ENCODE peak calls at places on chromosomes 13 and 19, in ten cellular contexts. One of them, this sample, is unnamed.
A peak's percentile ranks its signal among the peaks of the same experiment; 100 is the strongest.

GRCh38 chr19:10258080-10258710 is 6.2 kb downstream of the MRPL4 start:
- DNase-seq in A549: no peak
- DNase-seq in ovary: no peak
- DNase-seq in suprapubic skin: no peak
- DNase-seq in transverse colon: no peak
- DNase-seq in K562: no peak
- DNase-seq in SK-N-SH: no peak
- DNase-seq in sigmoid colon: no peak
- DNase-seq in GM12878: no peak
- DNase-seq in HepG2: no peak
- DNase-seq in this sample: no peak

GRCh38 chr19:10533656-10534386 is 9.9 kb upstream of the ATG4D start:
- DNase-seq in A549: peak; percentile 29
- DNase-seq in ovary: no peak
- DNase-seq in suprapubic skin: no peak
- DNase-seq in transverse colon: no peak
- DNase-seq in K562: no peak
- DNase-seq in SK-N-SH: no peak
- DNase-seq in sigmoid colon: no peak
- DNase-seq in GM12878: no peak
- DNase-seq in HepG2: no peak
- DNase-seq in this sample: no peak

GRCh38 chr19:12983091-12983490 is 12.2 kb upstream of the NFIX start:
- DNase-seq in A549: no peak
- DNase-seq in ovary: no peak
- DNase-seq in suprapubic skin: no peak
- DNase-seq in transverse colon: no peak
- DNase-seq in K562: no peak
- DNase-seq in SK-N-SH: no peak
- DNase-seq in sigmoid colon: no peak
- DNase-seq in GM12878: no peak
- DNase-seq in HepG2: no peak
- DNase-seq in this sample: no peak

GRCh38 chr13:80235559-80236296 is 105.2 kb downstream of the SPRY2 start:
- DNase-seq in A549: peak; percentile 22
- DNase-seq in ovary: no peak
- DNase-seq in suprapubic skin: no peak
- DNase-seq in transverse colon: peak; percentile 17
- DNase-seq in K562: no peak
- DNase-seq in SK-N-SH: no peak
- DNase-seq in sigmoid colon: no peak
- DNase-seq in GM12878: no peak
- DNase-seq in HepG2: no peak
- DNase-seq in this sample: no peak

GRCh38 chr13:80141114-80141849 is 199.6 kb downstream of the SPRY2 start:
- DNase-seq in A549: no peak
- DNase-seq in ovary: peak; percentile 63
- DNase-seq in suprapubic skin: no peak
- DNase-seq in transverse colon: no peak
- DNase-seq in K562: no peak
- DNase-seq in SK-N-SH: no peak
- DNase-seq in sigmoid colon: no peak
- DNase-seq in GM12878: no peak
- DNase-seq in HepG2: no peak
- DNase-seq in this sample: no peak

GRCh38 chr13:35470671-35471465 is 5.6 kb downstream of the MAB21L1 start:
- DNase-seq in A549: no peak
- DNase-seq in ovary: peak; percentile 39
- DNase-seq in suprapubic skin: peak; percentile 67
- DNase-seq in transverse colon: peak; percentile 9
- DNase-seq in K562: no peak
- DNase-seq in SK-N-SH: peak; percentile 80
- DNase-seq in sigmoid colon: peak; percentile 67
- DNase-seq in GM12878: no peak
- DNase-seq in HepG2: no peak
- DNase-seq in this sample: no peak

GRCh38 chr19:32287086-32287485 is 58.3 kb upstream of the ZNF507 start:
- DNase-seq in A549: no peak
- DNase-seq in ovary: no peak
- DNase-seq in suprapubic skin: no peak
- DNase-seq in transverse colon: no peak
- DNase-seq in K562: no peak
- DNase-seq in SK-N-SH: no peak
- DNase-seq in sigmoid colon: no peak
- DNase-seq in GM12878: no peak
- DNase-seq in HepG2: no peak
- DNase-seq in this sample: peak; percentile 83

GRCh38 chr19:55640043-55640576 is 692 bp upstream of the ZNF580 start:
- DNase-seq in A549: peak; percentile 49
- DNase-seq in ovary: peak; percentile 65
- DNase-seq in suprapubic skin: no peak
- DNase-seq in transverse colon: peak; percentile 73
- DNase-seq in K562: peak; percentile 64
- DNase-seq in SK-N-SH: peak; percentile 83
- DNase-seq in sigmoid colon: peak; percentile 83
- DNase-seq in GM12878: no peak
- DNase-seq in HepG2: no peak
- DNase-seq in this sample: no peak

GRCh38 chr13:98710521-98710920 is 42.0 kb downstream of the SLC15A1 start:
- DNase-seq in A549: no peak
- DNase-seq in ovary: no peak
- DNase-seq in suprapubic skin: no peak
- DNase-seq in transverse colon: no peak
- DNase-seq in K562: no peak
- DNase-seq in SK-N-SH: no peak
- DNase-seq in sigmoid colon: no peak
- DNase-seq in GM12878: no peak
- DNase-seq in HepG2: no peak
- DNase-seq in this sample: no peak

GRCh38 chr19:32097620-32098019 is 247.8 kb upstream of the ZNF507 start:
- DNase-seq in A549: no peak
- DNase-seq in ovary: no peak
- DNase-seq in suprapubic skin: no peak
- DNase-seq in transverse colon: no peak
- DNase-seq in K562: no peak
- DNase-seq in SK-N-SH: no peak
- DNase-seq in sigmoid colon: no peak
- DNase-seq in GM12878: no peak
- DNase-seq in HepG2: no peak
- DNase-seq in this sample: no peak

GRCh38 chr19:29505034-29505824 is 20.6 kb upstream of the VSTM2B start:
- DNase-seq in A549: no peak
- DNase-seq in ovary: no peak
- DNase-seq in suprapubic skin: no peak
- DNase-seq in transverse colon: no peak
- DNase-seq in K562: no peak
- DNase-seq in SK-N-SH: no peak
- DNase-seq in sigmoid colon: peak; percentile 65
- DNase-seq in GM12878: no peak
- DNase-seq in HepG2: no peak
- DNase-seq in this sample: no peak

GRCh38 chr13:97223711-97224461 is 1.8 kb downstream of the MBNL2 start:
- DNase-seq in A549: peak; percentile 53
- DNase-seq in ovary: peak; percentile 67
- DNase-seq in suprapubic skin: no peak
- DNase-seq in transverse colon: peak; percentile 55
- DNase-seq in K562: peak; percentile 35
- DNase-seq in SK-N-SH: no peak
- DNase-seq in sigmoid colon: peak; percentile 88
- DNase-seq in GM12878: no peak
- DNase-seq in HepG2: peak; percentile 64
- DNase-seq in this sample: no peak

GRCh38 chr19:16319466-16319865 is 5.2 kb upstream of the KLF2 start:
- DNase-seq in A549: no peak
- DNase-seq in ovary: no peak
- DNase-seq in suprapubic skin: no peak
- DNase-seq in transverse colon: no peak
- DNase-seq in K562: no peak
- DNase-seq in SK-N-SH: no peak
- DNase-seq in sigmoid colon: no peak
- DNase-seq in GM12878: no peak
- DNase-seq in HepG2: no peak
- DNase-seq in this sample: no peak

GRCh38 chr19:13163609-13164364 is 13.6 kb downstream of the IER2 start:
- DNase-seq in A549: peak; percentile 94
- DNase-seq in ovary: peak; percentile 78
- DNase-seq in suprapubic skin: peak; percentile 89
- DNase-seq in transverse colon: peak; percentile 80
- DNase-seq in K562: peak; percentile 63
- DNase-seq in SK-N-SH: peak; percentile 94
- DNase-seq in sigmoid colon: peak; percentile 90
- DNase-seq in GM12878: no peak
- DNase-seq in HepG2: peak; percentile 60
- DNase-seq in this sample: peak; percentile 93

GRCh38 chr19:19567391-19567790 is 29.3 kb downstream of the CILP2 start:
- DNase-seq in A549: no peak
- DNase-seq in ovary: no peak
- DNase-seq in suprapubic skin: no peak
- DNase-seq in transverse colon: no peak
- DNase-seq in K562: no peak
- DNase-seq in SK-N-SH: no peak
- DNase-seq in sigmoid colon: no peak
- DNase-seq in GM12878: no peak
- DNase-seq in HepG2: no peak
- DNase-seq in this sample: no peak

DNA sequence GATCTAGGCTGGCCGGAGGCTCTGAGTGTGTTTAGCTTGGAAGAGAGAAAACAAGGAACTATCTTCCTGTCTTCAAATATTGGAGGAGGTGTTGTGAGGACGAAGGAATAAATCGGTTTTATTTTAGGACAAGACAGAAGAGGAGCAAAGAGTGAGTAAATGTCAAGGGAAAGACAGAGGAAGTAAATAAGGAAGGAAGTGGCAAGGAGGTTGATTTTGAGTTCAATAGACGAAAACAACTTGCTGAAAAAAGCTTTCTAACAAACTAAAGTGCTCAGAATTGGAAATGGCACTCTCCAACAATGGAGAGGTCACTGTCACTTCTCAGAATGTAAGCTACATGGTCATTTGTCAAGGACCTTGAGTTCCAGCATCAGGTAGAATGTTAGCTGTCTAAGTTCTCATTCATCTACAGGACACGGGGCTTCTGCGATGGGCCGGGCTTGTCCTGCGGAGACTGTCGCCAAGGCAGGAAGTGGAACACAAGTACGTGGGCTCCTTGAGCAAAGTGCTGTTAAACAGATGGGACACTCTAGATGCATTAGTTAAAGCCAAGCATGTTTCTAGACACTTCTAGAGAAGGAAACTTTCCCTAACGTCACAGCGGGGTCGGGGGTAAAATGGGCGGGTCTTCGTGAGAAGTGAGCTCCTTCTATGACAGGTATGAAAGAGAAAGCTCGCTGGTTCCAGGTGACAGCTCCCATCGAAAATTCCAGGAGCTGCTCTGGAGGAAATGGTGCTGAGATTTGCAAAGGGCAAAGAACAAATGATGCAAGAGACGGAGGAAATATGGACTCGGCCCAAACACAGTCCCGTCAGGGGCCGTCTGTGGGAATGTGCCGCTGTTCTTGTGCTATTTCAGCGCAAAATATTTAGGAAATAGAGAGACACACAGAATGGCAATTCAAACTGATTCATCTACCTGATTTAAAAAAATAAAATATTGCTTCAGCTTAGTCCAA is 103.9 kb upstream of the UBL3 start:
- DNase-seq in A549: no peak
- DNase-seq in ovary: no peak
- DNase-seq in suprapubic skin: no peak
- DNase-seq in transverse colon: no peak
- DNase-seq in K562: no peak
- DNase-seq in SK-N-SH: no peak
- DNase-seq in sigmoid colon: no peak
- DNase-seq in GM12878: no peak
- DNase-seq in HepG2: no peak
- DNase-seq in this sample: no peak
- TF ChIP-seq EP300 in A549: no peak
- TF ChIP-seq EP300 in ovary: no peak
- TF ChIP-seq EP300 in suprapubic skin: no peak
- TF ChIP-seq EP300 in transverse colon: no peak
- TF ChIP-seq EP300 in K562: no peak
- TF ChIP-seq EP300 in SK-N-SH: no peak
- TF ChIP-seq EP300 in sigmoid colon: no peak
- TF ChIP-seq EP300 in GM12878: no peak
- TF ChIP-seq EP300 in HepG2: no peak
- TF ChIP-seq EP300 in this sample: no peak

GRCh38 chr13:51768378-51768921 is 35.5 kb downstream of the DHRS12 start:
- DNase-seq in A549: no peak
- DNase-seq in ovary: no peak
- DNase-seq in suprapubic skin: no peak
- DNase-seq in transverse colon: no peak
- DNase-seq in K562: no peak
- DNase-seq in SK-N-SH: no peak
- DNase-seq in sigmoid colon: no peak
- DNase-seq in GM12878: no peak
- DNase-seq in HepG2: no peak
- DNase-seq in this sample: peak; percentile 82
- TF ChIP-seq CTCF in A549: no peak
- TF ChIP-seq CTCF in ovary: no peak
- TF ChIP-seq CTCF in suprapubic skin: no peak
- TF ChIP-seq CTCF in transverse colon: no peak
- TF ChIP-seq CTCF in K562: no peak
- TF ChIP-seq CTCF in SK-N-SH: no peak
- TF ChIP-seq CTCF in sigmoid colon: no peak
- TF ChIP-seq CTCF in GM12878: no peak
- TF ChIP-seq CTCF in HepG2: peak; percentile 5
- TF ChIP-seq CTCF in this sample: no peak

GRCh38 chr19:566403-566802 is 6.0 kb upstream of the BSG start:
- DNase-seq in A549: no peak
- DNase-seq in ovary: peak; percentile 85
- DNase-seq in suprapubic skin: peak; percentile 61
- DNase-seq in transverse colon: peak; percentile 61
- DNase-seq in K562: peak; percentile 50
- DNase-seq in SK-N-SH: peak; percentile 68
- DNase-seq in sigmoid colon: peak; percentile 96
- DNase-seq in GM12878: no peak
- DNase-seq in HepG2: peak; percentile 81
- DNase-seq in this sample: no peak
- H3K4me3 ChIP-seq in A549: no peak overlapping the region
- H3K4me3 ChIP-seq in ovary: peak overlapping the region; percentile 23
- H3K4me3 ChIP-seq in suprapubic skin: no peak overlapping the region
- H3K4me3 ChIP-seq in transverse colon: no peak overlapping the region
- H3K4me3 ChIP-seq in K562: peak overlapping the region; percentile 21
- H3K4me3 ChIP-seq in SK-N-SH: no peak overlapping the region
- H3K4me3 ChIP-seq in sigmoid colon: peak overlapping the region; percentile 24
- H3K4me3 ChIP-seq in GM12878: no peak overlapping the region
- H3K4me3 ChIP-seq in HepG2: no peak overlapping the region
- H3K4me3 ChIP-seq in this sample: no peak overlapping the region

DNA sequence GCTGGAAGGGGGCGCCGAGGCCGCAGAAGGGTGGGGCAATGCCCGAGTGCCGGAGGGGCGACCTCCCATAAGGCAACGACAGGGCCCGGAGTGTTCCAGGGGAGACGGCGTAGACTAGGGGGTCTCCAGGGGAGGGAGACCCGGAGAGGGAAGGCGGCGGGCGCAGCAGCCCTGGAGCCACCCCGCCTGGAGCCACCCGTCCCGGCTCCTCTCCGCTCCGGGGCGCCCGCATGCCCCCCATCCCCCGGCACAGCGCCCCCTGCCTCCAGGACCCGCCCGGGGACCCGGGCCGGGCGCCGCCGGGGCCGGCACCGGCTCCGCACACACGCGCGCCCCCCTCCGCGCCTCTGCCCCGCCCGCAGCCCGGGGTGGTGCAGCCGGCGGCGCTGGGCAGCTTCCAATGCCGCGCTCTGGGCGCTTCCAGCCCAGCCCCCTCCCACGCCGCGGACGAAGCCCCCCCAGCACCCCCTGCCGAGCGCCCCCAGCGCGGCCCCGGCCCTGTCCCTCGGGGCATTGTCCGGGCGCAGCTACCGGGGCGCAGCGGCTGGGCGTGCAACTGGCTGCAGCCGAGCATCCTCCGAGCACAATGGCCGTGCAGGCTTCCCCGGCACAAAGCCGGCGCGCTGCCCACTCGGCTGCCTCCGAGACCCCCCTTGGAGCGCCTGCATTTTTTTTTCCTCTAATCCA is 519 bp downstream of the PTPRS start:
- DNase-seq in A549: no peak
- DNase-seq in ovary: peak; percentile 12
- DNase-seq in suprapubic skin: no peak
- DNase-seq in transverse colon: no peak
- DNase-seq in K562: peak; percentile 80
- DNase-seq in SK-N-SH: peak; percentile 87
- DNase-seq in sigmoid colon: no peak
- DNase-seq in GM12878: no peak
- DNase-seq in HepG2: no peak
- DNase-seq in this sample: no peak
- TF ChIP-seq EP300 in A549: no peak
- TF ChIP-seq EP300 in ovary: no peak
- TF ChIP-seq EP300 in suprapubic skin: no peak
- TF ChIP-seq EP300 in transverse colon: no peak
- TF ChIP-seq EP300 in K562: no peak
- TF ChIP-seq EP300 in SK-N-SH: no peak
- TF ChIP-seq EP300 in sigmoid colon: no peak
- TF ChIP-seq EP300 in GM12878: no peak
- TF ChIP-seq EP300 in HepG2: no peak
- TF ChIP-seq EP300 in this sample: no peak

This sample was measured in esophagus muscularis mucosa.